ENCODE peak calls at places on chromosomes 5 and 9, in five cellular contexts. One of them, this sample, is unnamed.

GRCh38 chr9:123997665-123998277 is 13.8 kb upstream of the LHX2 start:
- DNase-seq in choroid plexus epithelial cell: peak
- DNase-seq in PC-9: no peak
- DNase-seq in keratinocyte: peak
- DNase-seq in lower lobe of right lung: peak
- DNase-seq in this sample: no peak

GRCh38 chr9:15346837-15347236 is 39.8 kb upstream of the TTC39B start:
- DNase-seq in PC-9: no peak
- DNase-seq in keratinocyte: no peak
- DNase-seq in choroid plexus epithelial cell: no peak
- DNase-seq in lower lobe of right lung: no peak
- DNase-seq in this sample: no peak

GRCh38 chr9:95211028-95211427 is 106.5 kb downstream of the FANCC start:
- DNase-seq in lower lobe of right lung: no peak
- DNase-seq in PC-9: no peak
- DNase-seq in choroid plexus epithelial cell: no peak
- DNase-seq in keratinocyte: no peak
- DNase-seq in this sample: no peak

GRCh38 chr5:103375863-103376591 is 117.5 kb downstream of the MACIR start:
- DNase-seq in keratinocyte: no peak
- DNase-seq in choroid plexus epithelial cell: peak
- DNase-seq in lower lobe of right lung: no peak
- DNase-seq in PC-9: no peak
- DNase-seq in this sample: no peak

GRCh38 chr5:99019812-99020697 is 91.2 kb upstream of the CHD1 start:
- DNase-seq in lower lobe of right lung: no peak
- DNase-seq in keratinocyte: no peak
- DNase-seq in PC-9: peak
- DNase-seq in choroid plexus epithelial cell: peak
- DNase-seq in this sample: peak

GRCh38 chr9:81649475-81649874 is 39.9 kb downstream of the TLE1 start:
- DNase-seq in keratinocyte: no peak
- DNase-seq in lower lobe of right lung: no peak
- DNase-seq in PC-9: no peak
- DNase-seq in choroid plexus epithelial cell: no peak
- DNase-seq in this sample: no peak

GRCh38 chr9:130346431-130346830 is 80.9 kb downstream of the HMCN2 start:
- DNase-seq in PC-9: no peak
- DNase-seq in lower lobe of right lung: no peak
- DNase-seq in keratinocyte: no peak
- DNase-seq in choroid plexus epithelial cell: no peak
- DNase-seq in this sample: no peak

GRCh38 chr9:131203438-131204219 is 72.7 kb downstream of the FAM78A start:
- DNase-seq in keratinocyte: no peak
- DNase-seq in PC-9: no peak
- DNase-seq in choroid plexus epithelial cell: no peak
- DNase-seq in lower lobe of right lung: no peak
- DNase-seq in this sample: no peak

DNA sequence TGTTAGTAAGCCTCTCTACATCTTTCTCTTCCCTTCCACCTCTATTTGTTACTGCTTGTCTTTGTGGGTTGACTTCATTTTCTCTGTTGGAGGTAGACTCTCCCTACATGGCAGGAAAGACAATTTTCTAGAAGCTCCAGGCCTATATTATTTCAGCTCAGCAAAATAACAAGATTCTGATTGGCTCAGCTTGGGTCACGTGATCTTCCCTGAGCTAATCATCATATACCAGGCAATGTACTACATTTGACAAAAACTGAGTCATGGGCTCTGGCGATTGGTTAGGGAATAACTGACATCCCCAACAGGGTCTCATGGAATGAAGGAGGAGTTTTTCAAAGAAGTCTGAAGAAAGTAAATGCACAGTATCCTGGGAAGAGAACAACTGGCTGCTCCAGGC is 65.6 kb upstream of the NR3C1 start:
- DNase-seq in keratinocyte: no peak
- DNase-seq in PC-9: no peak
- DNase-seq in choroid plexus epithelial cell: no peak
- DNase-seq in lower lobe of right lung: no peak
- DNase-seq in this sample: no peak
- TF ChIP-seq CTCF in keratinocyte: no peak
- TF ChIP-seq CTCF in PC-9: no peak
- TF ChIP-seq CTCF in choroid plexus epithelial cell: no peak
- TF ChIP-seq CTCF in lower lobe of right lung: no peak
- TF ChIP-seq CTCF in this sample: no peak

GRCh38 chr9:20356392-20357206 is 265.7 kb downstream of the MLLT3 start:
- DNase-seq in PC-9: peak
- DNase-seq in keratinocyte: no peak
- DNase-seq in choroid plexus epithelial cell: peak
- DNase-seq in lower lobe of right lung: no peak
- DNase-seq in this sample: peak
- TF ChIP-seq CTCF in PC-9: peak
- TF ChIP-seq CTCF in keratinocyte: peak
- TF ChIP-seq CTCF in choroid plexus epithelial cell: peak
- TF ChIP-seq CTCF in lower lobe of right lung: peak
- TF ChIP-seq CTCF in this sample: peak

GRCh38 chr5:137498736-137499505 is at the start of gene SPOCK1:
- DNase-seq in lower lobe of right lung: peak
- DNase-seq in choroid plexus epithelial cell: peak
- DNase-seq in keratinocyte: no peak
- DNase-seq in PC-9: peak
- DNase-seq in this sample: no peak
- TF ChIP-seq CTCF in lower lobe of right lung: peak
- TF ChIP-seq CTCF in choroid plexus epithelial cell: peak
- TF ChIP-seq CTCF in keratinocyte: no peak
- TF ChIP-seq CTCF in PC-9: peak
- TF ChIP-seq CTCF in this sample: peak

GRCh38 chr5:160667160-160667559 is 184.9 kb downstream of the ATP10B start:
- DNase-seq in lower lobe of right lung: no peak
- DNase-seq in PC-9: no peak
- DNase-seq in keratinocyte: no peak
- DNase-seq in choroid plexus epithelial cell: no peak
- DNase-seq in this sample: no peak
- TF ChIP-seq CTCF in lower lobe of right lung: no peak
- TF ChIP-seq CTCF in PC-9: no peak
- TF ChIP-seq CTCF in keratinocyte: no peak
- TF ChIP-seq CTCF in choroid plexus epithelial cell: no peak
- TF ChIP-seq CTCF in this sample: no peak

DNA sequence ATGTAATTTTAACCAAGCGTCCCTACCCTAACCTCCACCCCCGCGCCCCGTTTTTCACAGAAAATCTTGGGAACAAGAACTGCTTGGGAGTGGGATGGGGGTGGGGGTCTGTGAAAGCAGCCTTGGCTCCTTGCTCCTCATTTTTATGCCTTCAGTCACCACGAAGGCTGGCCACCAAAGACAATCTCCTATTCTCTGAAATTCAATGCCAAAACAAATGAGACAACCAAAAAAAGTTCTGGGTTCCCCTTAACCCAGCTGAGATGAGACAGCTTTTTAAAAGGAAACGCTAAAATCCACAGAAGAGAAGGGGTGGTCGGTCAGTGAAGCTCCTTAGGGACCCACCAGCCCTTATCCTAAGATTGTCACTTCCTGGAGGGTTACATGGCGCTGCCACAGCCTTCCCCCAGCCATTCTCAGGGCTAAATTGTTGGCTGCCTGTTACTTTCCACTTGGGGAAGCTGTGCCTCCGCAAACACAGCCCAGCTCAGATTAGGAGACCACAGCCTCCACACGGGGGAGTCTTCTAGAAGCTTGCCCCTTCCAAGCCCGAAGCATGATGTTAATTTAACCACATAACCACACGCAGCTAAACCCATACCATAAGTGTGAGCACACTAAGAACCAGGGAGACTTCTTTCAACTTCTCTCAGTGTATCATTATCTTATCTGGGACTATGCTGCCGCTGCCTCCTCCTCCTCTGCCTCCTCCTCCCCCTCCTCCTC is 136.3 kb downstream of the FOXD1 start:
- DNase-seq in lower lobe of right lung: no peak
- DNase-seq in PC-9: no peak
- DNase-seq in keratinocyte: no peak
- DNase-seq in choroid plexus epithelial cell: peak
- DNase-seq in this sample: peak
- TF ChIP-seq CTCF in lower lobe of right lung: no peak
- TF ChIP-seq CTCF in PC-9: no peak
- TF ChIP-seq CTCF in keratinocyte: no peak
- TF ChIP-seq CTCF in choroid plexus epithelial cell: peak
- TF ChIP-seq CTCF in this sample: peak

GRCh38 chr5:42250-42649 is 49.7 kb upstream of the PLEKHG4B start:
- DNase-seq in lower lobe of right lung: no peak
- DNase-seq in choroid plexus epithelial cell: peak
- DNase-seq in PC-9: no peak
- DNase-seq in keratinocyte: no peak
- DNase-seq in this sample: no peak
- TF ChIP-seq CTCF in lower lobe of right lung: peak
- TF ChIP-seq CTCF in choroid plexus epithelial cell: peak
- TF ChIP-seq CTCF in PC-9: peak
- TF ChIP-seq CTCF in keratinocyte: peak
- TF ChIP-seq CTCF in this sample: peak

GRCh38 chr9:87711857-87712800 is 13.8 kb upstream of the CTSL start:
- DNase-seq in lower lobe of right lung: no peak
- DNase-seq in choroid plexus epithelial cell: peak
- DNase-seq in keratinocyte: no peak
- DNase-seq in PC-9: no peak
- DNase-seq in this sample: peak

GRCh38 chr9:87712801-87713277 is 13.1 kb upstream of the CTSL start:
- DNase-seq in PC-9: no peak
- DNase-seq in lower lobe of right lung: no peak
- DNase-seq in choroid plexus epithelial cell: no peak
- DNase-seq in keratinocyte: no peak
- DNase-seq in this sample: no peak

GRCh38 chr9:87714819-87715218 is 11.1 kb upstream of the CTSL start:
- DNase-seq in choroid plexus epithelial cell: peak
- DNase-seq in PC-9: peak
- DNase-seq in keratinocyte: no peak
- DNase-seq in lower lobe of right lung: no peak
- DNase-seq in this sample: peak

GRCh38 chr9:87713990-87714335 is 12.0 kb upstream of the CTSL start:
- DNase-seq in PC-9: no peak
- DNase-seq in choroid plexus epithelial cell: no peak
- DNase-seq in keratinocyte: no peak
- DNase-seq in lower lobe of right lung: no peak
- DNase-seq in this sample: no peak

DNA sequence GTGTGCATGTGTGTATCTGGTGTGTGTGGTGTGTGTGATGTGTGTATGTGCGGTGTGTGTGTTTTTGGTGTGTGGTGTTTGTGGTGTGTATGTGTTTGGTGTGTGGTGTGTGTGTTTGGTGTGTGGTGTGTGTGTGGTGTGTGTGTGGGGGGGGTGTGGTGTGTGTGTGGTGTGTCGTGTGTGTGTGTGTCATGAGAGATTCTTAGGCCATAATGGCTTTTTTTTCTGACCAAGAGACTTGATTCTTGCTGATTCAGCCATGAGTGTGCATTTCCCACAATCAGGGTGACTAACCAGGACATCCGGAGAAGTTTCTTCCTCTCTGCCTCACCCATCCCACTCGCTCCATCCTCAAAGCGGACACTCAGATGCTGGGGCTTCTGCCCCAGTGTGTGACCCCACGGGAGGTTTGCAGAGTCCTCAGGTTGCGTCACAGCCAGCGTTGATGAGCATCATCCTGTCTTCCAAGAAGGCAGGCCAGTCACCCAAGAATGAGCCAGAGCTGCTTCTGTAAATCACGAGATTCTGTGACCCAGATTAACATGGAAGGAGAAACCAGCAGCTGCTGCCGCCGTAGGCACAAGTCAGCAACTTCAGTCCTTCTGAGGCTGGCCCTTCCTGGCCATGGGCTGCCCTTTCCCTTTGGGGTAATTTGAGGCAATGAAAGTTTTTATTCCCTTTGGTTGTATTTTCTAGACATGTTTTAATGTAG is 12.5 kb upstream of the CTSL start:
- DNase-seq in lower lobe of right lung: peak
- DNase-seq in keratinocyte: peak
- DNase-seq in PC-9: peak
- DNase-seq in choroid plexus epithelial cell: peak
- DNase-seq in this sample: peak
- TF ChIP-seq CTCF in lower lobe of right lung: no peak
- TF ChIP-seq CTCF in keratinocyte: no peak
- TF ChIP-seq CTCF in PC-9: no peak
- TF ChIP-seq CTCF in choroid plexus epithelial cell: peak
- TF ChIP-seq CTCF in this sample: peak

GRCh38 chr9:99079542-99079941 is 25.4 kb upstream of the TGFBR1 start:
- DNase-seq in choroid plexus epithelial cell: no peak
- DNase-seq in lower lobe of right lung: no peak
- DNase-seq in PC-9: no peak
- DNase-seq in keratinocyte: no peak
- DNase-seq in this sample: no peak

GRCh38 chr9:99087462-99087861 is 17.5 kb upstream of the TGFBR1 start:
- DNase-seq in lower lobe of right lung: no peak
- DNase-seq in keratinocyte: no peak
- DNase-seq in choroid plexus epithelial cell: no peak
- DNase-seq in PC-9: no peak
- DNase-seq in this sample: no peak

GRCh38 chr9:99085949-99086948 is 18.7 kb upstream of the TGFBR1 start:
- DNase-seq in PC-9: no peak
- DNase-seq in lower lobe of right lung: no peak
- DNase-seq in choroid plexus epithelial cell: peak
- DNase-seq in keratinocyte: no peak
- DNase-seq in this sample: no peak

GRCh38 chr9:99078731-99079130 is 26.2 kb upstream of the TGFBR1 start:
- DNase-seq in lower lobe of right lung: no peak
- DNase-seq in choroid plexus epithelial cell: no peak
- DNase-seq in keratinocyte: no peak
- DNase-seq in PC-9: no peak
- DNase-seq in this sample: no peak

DNA sequence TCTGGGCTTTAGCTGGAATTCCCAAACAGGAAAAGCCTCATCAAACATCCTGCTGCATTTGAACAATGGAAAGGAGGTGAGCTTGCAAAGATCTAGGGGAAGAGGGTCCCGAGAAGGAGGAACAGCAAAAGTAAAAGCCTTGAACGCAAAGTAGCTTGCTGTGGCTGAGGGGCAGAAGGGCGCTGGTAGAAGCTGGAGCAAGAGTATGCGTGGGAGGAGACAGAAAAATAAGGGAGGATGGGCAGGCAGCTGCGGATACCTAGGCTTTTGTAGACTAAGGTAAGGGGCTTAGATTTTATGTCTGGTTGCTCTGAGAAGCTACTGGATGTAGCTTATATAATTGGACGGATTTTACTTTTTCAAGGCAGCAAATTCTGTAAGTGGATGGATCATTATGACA is 21.9 kb upstream of the TGFBR1 start:
- DNase-seq in lower lobe of right lung: no peak
- DNase-seq in choroid plexus epithelial cell: no peak
- DNase-seq in PC-9: no peak
- DNase-seq in keratinocyte: no peak
- DNase-seq in this sample: no peak
- TF ChIP-seq CTCF in lower lobe of right lung: no peak
- TF ChIP-seq CTCF in choroid plexus epithelial cell: no peak
- TF ChIP-seq CTCF in PC-9: no peak
- TF ChIP-seq CTCF in keratinocyte: no peak
- TF ChIP-seq CTCF in this sample: no peak

This sample was measured in AG04449.